ENCODE peak calls at places on chromosomes 6 and 20, in ten cellular contexts. X, V, N, W, Z, L, T, R, U and P are unnamed samples.

GRCh38 chr6:138659998-138660397 is 113.6 kb upstream of the CCDC28A start:
- DNase-seq in X (no peak), V (no peak), N (no peak), W (no peak), Z (no peak), L (no peak), T (no peak), R (no peak), U (no peak), P (no peak)

GRCh38 chr6:129677634-129678325 is 32.2 kb downstream of the ARHGAP18 start:
- DNase-seq in X (no peak), V (no peak), N (no peak), W (no peak), Z (no peak), L (no peak), T (no peak), R (peak), U (no peak), P (no peak)

GRCh38 chr6:14917101-14917500 is 328.8 kb upstream of the JARID2 start:
- DNase-seq in X (no peak), V (peak), N (peak), W (peak), Z (peak), L (no peak), T (no peak), R (peak), U (no peak), P (no peak)

GRCh38 chr6:82970853-82971252 is 94.8 kb downstream of the UBE3D start:
- DNase-seq in X (no peak), V (no peak), N (no peak), W (no peak), Z (no peak), L (no peak), T (no peak), R (no peak), U (no peak), P (no peak)

GRCh38 chr20:1330075-1330830 is 1.3 kb upstream of the SDCBP2 start:
- DNase-seq in X (peak), V (no peak), N (no peak), W (no peak), Z (peak), L (peak), T (peak), R (peak), U (no peak), P (no peak)

GRCh38 chr6:111724505-111724904 is 118.8 kb upstream of the TRAF3IP2 start:
- DNase-seq in X (no peak), V (no peak), N (no peak), W (no peak), Z (no peak), L (no peak), T (no peak), R (no peak), U (no peak), P (peak)

GRCh38 chr6:13355043-13355945 is 27.0 kb upstream of the TBC1D7 start:
- DNase-seq in X (no peak), V (peak), N (peak), W (peak), Z (peak), L (no peak), T (no peak), R (peak), U (no peak), P (peak)

GRCh38 chr6:25312703-25313102 is 33.5 kb downstream of the CARMIL1 start:
- DNase-seq in X (no peak), V (peak), N (peak), W (peak), Z (peak), L (no peak), T (no peak), R (peak), U (no peak), P (no peak)

GRCh38 chr6:104625536-104625935 is 234.2 kb downstream of the HACE1 start:
- DNase-seq in X (no peak), V (peak), N (peak), W (peak), Z (peak), L (no peak), T (no peak), R (peak), U (no peak), P (no peak)

GRCh38 chr6:39934060-39934757 is at the start of gene MOCS1:
- DNase-seq in X (peak), V (no peak), N (peak), W (no peak), Z (peak), L (peak), T (peak), R (peak), U (peak), P (no peak)

DNA sequence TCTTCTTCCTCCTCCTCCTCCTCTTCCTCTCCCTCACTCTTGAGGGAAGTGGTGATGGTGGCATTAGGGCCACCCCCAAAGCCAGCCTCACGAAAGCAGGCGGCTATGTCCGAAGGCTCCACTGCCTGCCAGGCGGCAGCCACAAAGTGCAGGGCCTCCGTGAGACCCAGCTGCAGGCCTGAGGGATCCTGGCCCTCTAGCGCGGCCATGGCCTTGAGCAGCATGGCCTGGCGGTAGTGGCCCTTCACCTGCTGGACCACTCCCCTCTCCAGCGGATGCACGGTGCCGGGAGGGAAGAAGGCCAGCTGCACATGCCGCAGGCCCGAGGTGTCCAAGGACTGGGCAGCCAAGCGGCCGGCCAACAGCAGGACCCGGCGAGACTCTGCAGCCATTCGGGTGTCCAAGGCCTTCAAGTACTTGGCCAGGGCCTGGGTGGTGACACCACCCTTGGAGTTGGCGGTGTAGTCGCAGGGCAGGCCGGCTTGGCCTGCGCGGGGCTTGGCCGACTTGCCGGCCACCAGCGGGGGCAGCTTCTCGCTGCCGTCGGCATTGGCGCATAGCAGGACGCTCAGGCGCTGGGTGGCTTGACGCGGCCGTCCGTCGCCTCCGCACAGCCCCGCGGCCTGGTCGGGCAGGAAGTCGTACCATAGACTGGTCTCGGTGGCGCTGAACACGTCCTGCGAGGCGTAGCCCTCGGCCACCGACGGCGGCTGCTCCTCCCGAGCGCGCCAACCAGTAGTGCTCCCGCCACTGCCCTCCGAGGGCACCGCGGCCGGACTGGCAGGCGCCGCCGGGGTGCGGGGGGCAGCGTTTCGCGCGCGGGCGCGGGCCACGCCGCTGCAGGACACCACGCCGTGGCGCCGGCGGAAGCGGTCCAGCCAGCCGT is 1.1 kb downstream of the CENPB start:
- DNase-seq in X (peak), V (no peak), N (peak), W (no peak), Z (no peak), L (no peak), T (peak), R (peak), U (peak), P (no peak)
- H3K4me3 ChIP-seq in X (peak), V (peak), N (peak), W (peak), Z (peak), L (peak), T (peak), R (peak), U (peak), P (peak)

DNA sequence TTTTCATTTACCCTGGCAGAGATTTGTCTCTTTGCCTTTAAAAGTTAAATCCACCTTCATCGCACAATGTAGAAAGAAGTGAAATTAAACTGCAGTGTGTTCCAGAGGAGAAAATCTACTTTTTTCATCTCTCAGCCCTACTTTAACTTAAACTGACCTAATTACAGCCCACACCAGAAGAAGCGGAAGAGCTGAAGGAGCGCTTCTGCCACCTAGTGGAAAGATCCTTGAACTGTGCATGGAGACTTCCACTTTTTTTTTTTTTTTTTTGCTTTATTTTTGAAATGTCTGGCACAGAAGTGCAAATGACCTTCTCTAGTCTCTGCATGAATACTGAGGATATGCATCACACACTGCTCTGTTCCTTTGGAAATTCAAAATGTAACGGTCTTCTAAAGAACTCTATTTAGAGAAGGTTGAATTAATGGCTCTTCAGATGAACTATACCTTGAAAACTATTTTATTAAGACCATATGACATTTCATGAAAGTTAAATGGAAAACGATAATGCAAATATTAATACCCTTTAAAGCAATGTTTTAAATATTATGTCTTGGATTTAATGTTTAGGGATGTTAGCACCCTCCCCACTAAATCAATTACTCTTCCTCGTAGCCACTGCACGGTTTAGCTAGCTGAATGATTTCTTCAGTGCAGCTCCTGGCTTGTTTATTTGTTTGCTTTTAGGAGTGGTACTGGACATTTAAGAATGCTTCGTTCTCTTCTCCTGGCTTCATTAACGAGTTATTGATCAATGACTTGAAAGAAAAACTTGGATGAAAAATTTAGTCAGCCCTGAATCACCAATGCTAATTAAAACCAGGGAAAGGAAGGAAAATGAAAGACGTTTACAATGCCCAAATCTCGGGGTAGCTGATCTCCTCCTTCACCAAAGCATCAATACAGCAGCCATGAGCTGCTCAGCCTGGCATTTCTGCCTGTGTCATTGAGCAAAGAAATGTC is 569.6 kb upstream of the GJE1 start:
- DNase-seq in X (no peak), V (peak), N (peak), W (peak), Z (peak), L (peak), T (peak), R (peak), U (peak), P (peak)
- H3K4me3 ChIP-seq in X (no peak), V (peak), N (peak), W (no peak), Z (no peak), L (peak), T (peak), R (peak), U (peak), P (no peak)

DNA sequence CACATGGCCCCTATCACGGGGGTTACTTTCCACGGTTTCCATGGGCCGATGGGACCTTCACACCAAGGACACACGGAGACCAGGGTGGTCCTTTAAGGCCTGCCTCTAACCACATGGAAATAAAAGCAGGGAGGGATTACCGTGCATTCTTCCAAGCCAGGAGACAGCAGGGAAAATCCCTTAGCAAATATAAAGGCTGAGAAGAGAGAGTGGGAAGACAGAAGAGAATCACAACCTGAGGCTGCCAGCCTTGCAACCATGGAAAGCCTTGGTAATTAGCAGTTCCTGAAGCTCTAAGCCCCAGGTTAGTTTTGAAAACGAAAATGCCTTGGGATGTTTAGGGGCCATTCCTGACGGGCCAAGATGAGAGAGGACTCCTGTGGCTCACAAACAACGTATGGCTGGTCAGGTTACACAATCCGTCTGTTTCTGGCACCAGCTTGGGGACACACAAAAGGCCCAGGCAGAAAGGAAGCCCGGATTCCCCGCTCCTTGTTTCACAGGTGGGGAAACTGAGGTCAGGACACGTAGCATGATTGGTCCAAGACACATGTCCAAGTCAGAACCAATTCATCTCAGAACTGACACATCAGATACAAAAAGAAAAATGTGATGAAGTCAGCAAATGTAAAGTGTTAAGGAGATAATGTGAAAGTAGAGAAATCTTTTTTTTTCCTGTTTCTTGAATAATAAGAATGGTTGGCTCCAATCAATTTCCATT is 2.8 kb downstream of the PREX1 start:
- DNase-seq in X (no peak), V (no peak), N (peak), W (no peak), Z (no peak), L (no peak), T (no peak), R (no peak), U (no peak), P (no peak)
- H3K4me3 ChIP-seq in X (no peak), V (no peak), N (no peak), W (no peak), Z (no peak), L (no peak), T (peak), R (no peak), U (no peak), P (peak)

DNA sequence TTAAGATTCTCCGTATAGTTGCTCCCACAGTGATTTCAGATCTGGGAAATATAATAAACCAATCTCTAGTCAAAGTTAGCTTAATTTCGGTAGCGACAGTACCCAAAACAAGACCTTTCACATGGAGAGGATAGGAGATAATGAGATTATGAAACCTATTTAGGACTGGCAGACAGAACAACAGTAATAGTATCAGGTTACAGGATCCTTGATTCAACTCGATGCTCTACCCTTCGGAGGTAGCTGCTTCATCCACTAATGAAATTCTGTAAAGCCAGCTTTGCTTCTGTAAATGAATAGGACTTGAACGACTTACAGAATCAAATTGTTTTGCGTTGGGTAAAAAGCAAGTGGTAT is 534 bp upstream of the AKIRIN2 start:
- DNase-seq in X (no peak), V (peak), N (peak), W (no peak), Z (peak), L (no peak), T (no peak), R (peak), U (no peak), P (no peak)
- H3K4me3 ChIP-seq in X (peak), V (peak), N (peak), W (peak), Z (peak), L (peak), T (peak), R (peak), U (peak), P (peak)

DNA sequence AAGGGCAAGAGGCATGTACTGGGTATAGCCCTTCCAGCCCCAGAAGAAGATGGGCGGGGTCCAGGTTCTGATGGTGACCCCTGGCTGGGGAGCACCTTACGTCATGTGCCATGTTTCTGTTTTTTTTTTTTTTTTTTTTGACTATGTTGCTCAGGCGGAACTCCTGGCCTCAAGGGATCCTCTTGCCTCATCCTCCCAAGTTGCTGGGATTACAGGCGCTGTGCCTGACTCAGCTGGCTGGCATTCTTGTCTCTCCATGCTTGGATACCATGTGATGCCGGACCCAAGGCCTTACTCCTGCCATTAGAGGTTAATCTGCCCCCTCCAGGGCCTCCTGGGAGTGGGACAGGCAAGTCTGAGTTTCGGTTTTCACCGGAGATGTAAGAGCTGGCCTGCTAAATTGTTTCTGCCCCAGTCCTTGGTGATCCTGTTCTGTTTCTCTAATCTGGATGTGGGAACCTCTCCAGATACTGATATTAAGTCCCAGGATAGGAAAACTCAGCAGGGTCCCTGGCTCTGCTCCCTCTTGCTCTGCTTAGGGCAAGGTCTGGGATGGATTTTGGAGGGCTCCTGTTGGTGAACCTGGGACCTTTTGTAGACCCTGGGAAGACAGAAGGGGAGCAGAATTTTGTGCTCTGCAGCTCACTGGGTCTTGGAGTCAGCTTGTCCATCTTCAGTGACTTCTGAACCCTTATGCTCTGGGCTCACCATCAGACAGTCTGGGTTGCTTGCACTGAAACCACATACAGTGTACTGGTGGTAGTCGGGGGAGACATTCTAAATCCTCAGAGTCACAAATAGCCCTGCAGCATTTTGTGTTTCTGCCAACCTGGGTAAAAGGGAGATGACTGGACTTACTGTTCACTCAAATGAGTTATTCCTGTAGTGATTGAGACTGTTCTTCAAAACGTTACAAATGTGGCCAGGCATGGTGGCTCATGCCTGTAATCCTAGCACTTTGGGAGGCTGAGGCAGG is 45.1 kb downstream of the PTK7 start:
- DNase-seq in X (peak), V (peak), N (peak), W (peak), Z (peak), L (peak), T (peak), R (peak), U (peak), P (no peak)
- H3K4me3 ChIP-seq in X (no peak), V (peak), N (peak), W (no peak), Z (no peak), L (no peak), T (no peak), R (peak), U (no peak), P (no peak)